ENCODE peak calls at places on chromosomes 11 and 22, in five cellular contexts. I, G, D, R and J are unnamed samples.

GRCh38 chr11:926341-926916 is 759 bp downstream of the AP2A2 start:
- DNase-seq in I (peak), G (peak), D (peak), R (no peak), J (no peak)

GRCh38 chr11:44623716-44624491 is 58.4 kb downstream of the CD82 start:
- DNase-seq in I (peak), G (no peak), D (peak), R (no peak), J (no peak)

GRCh38 chr11:72081856-72082255 is 1.2 kb downstream of the LRRC51 start:
- DNase-seq in I (no peak), G (peak), D (no peak), R (no peak), J (no peak)

GRCh38 chr11:105609832-105610781 is at the start of gene GRIA4:
- DNase-seq in I (no peak), G (no peak), D (peak), R (no peak), J (no peak)

GRCh38 chr22:25898707-25899365 is 156.8 kb downstream of the MYO18B start:
- DNase-seq in I (no peak), G (peak), D (no peak), R (no peak), J (no peak)

GRCh38 chr11:63613517-63614135 is 607 bp downstream of the PLAAT3 start:
- DNase-seq in I (peak), G (peak), D (peak), R (peak), J (no peak)

GRCh38 chr11:111602865-111603632 is 800 bp downstream of the SIK2 start:
- DNase-seq in I (peak), G (peak), D (peak), R (no peak), J (no peak)

GRCh38 chr22:47328550-47329243 is 566.2 kb downstream of the TBC1D22A start:
- DNase-seq in I (no peak), G (peak), D (no peak), R (no peak), J (peak)

GRCh38 chr22:26714971-26715370 is 57.6 kb downstream of the MIAT start:
- DNase-seq in I (no peak), G (no peak), D (no peak), R (no peak), J (no peak)

GRCh38 chr11:104000798-104001197 is 35.6 kb upstream of the DDI1 start:
- DNase-seq in I (no peak), G (no peak), D (peak), R (no peak), J (no peak)

GRCh38 chr11:88508808-88509581 is 171.5 kb upstream of the CTSC start:
- DNase-seq in I (peak), G (no peak), D (peak), R (no peak), J (no peak)

GRCh38 chr11:987671-988070 is 48.8 kb downstream of the MUC6 start:
- DNase-seq in I (no peak), G (no peak), D (no peak), R (no peak), J (no peak)

GRCh38 chr22:28921585-28921879 is 38.2 kb downstream of the ZNRF3 start:
- DNase-seq in I (no peak), G (no peak), D (no peak), R (no peak), J (no peak)

DNA sequence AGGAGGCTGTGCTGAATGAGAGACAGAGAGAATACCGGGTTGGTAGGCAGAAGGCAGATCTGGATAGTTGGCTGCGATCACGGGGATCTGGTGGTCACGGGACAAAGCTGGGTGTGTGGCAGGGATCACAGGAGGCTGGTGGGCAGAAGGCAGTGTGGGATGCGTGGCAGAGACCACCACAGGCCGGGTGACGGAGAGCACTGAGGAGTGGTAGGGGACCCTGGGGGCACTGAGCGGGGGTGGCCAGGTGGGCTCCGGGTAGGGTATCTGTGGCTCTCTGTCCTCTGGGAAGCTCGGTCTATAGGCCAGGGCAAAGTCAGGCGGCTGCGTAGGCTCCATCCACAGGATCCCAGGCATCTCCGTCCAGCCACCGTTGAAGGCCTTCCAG is 1.4 kb downstream of the CD248 start:
- DNase-seq in I (no peak), G (no peak), D (no peak), R (no peak), J (no peak)
- H3K4me3 ChIP-seq in I (no peak), G (peak), D (no peak), R (peak), J (peak)

GRCh38 chr11:22626573-22627239 is 1.1 kb upstream of the FANCF start:
- DNase-seq in I (no peak), G (no peak), D (no peak), R (no peak), J (no peak)
- H3K4me3 ChIP-seq in I (no peak), G (no peak), D (no peak), R (no peak), J (no peak)

GRCh38 chr22:27785818-27786217 is 15.7 kb downstream of the MN1 start:
- DNase-seq in I (no peak), G (no peak), D (no peak), R (no peak), J (no peak)

GRCh38 chr22:27784099-27784446 is 17.5 kb downstream of the MN1 start:
- DNase-seq in I (no peak), G (no peak), D (no peak), R (no peak), J (no peak)

GRCh38 chr22:27783436-27784098 is 18.0 kb downstream of the MN1 start:
- DNase-seq in I (no peak), G (no peak), D (peak), R (no peak), J (no peak)

GRCh38 chr22:27788889-27789288 is 12.7 kb downstream of the MN1 start:
- DNase-seq in I (no peak), G (no peak), D (no peak), R (no peak), J (no peak)

DNA sequence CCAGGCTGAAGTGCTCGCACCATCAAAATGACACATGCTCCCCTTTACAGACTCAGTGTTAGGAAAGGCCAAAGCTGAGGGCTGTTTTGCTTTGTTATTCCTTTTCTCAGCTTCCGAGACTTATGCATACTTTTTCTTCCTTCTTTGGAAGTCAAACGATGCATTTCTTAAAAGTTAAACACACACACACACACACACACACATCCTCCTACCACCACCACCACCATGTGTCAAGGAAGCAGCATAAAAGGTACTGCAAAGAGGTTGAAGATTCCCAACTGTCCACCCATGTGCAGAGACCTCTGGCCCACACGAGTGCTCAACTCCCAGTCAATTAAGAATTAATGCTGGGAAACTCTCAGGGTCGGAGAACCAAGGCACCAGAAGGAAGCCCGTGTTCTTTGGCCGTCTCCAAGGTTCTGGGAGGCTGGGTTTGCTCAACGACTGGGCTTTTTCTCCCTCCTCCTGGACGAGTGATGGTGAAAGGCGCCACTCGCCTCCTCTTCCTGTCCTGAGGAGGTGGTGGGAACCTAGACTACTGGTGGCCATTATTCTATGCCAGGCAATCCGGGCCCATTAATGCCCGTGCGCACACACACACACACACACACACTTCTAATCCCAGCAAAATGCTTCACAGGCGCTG is 15.2 kb downstream of the MN1 start:
- DNase-seq in I (no peak), G (no peak), D (no peak), R (no peak), J (no peak)
- H3K4me3 ChIP-seq in I (no peak), G (no peak), D (no peak), R (no peak), J (no peak)

GRCh38 chr11:12761029-12761428 is 86.8 kb downstream of the TEAD1 start:
- DNase-seq in I (no peak), G (no peak), D (no peak), R (no peak), J (no peak)

GRCh38 chr11:12765428-12765827 is 91.2 kb downstream of the TEAD1 start:
- DNase-seq in I (no peak), G (no peak), D (no peak), R (no peak), J (no peak)

GRCh38 chr11:12764187-12764914 is 90.1 kb downstream of the TEAD1 start:
- DNase-seq in I (no peak), G (no peak), D (no peak), R (no peak), J (no peak)

GRCh38 chr11:12762283-12762682 is 88.1 kb downstream of the TEAD1 start:
- DNase-seq in I (no peak), G (no peak), D (no peak), R (no peak), J (no peak)

GRCh38 chr11:12762696-12763324 is 88.6 kb downstream of the TEAD1 start:
- DNase-seq in I (no peak), G (no peak), D (no peak), R (no peak), J (no peak)
- H3K4me3 ChIP-seq in I (no peak), G (no peak), D (no peak), R (no peak), J (no peak)